ENCODE peak calls at places on chromosomes 16 and 17, in four cellular contexts. One of them, this sample, is unnamed.

GRCh38 chr16:64251742-64252141 is 870.1 kb downstream of the CDH11 start:
- DNase-seq in K562: no peak
- DNase-seq in GM12878: no peak
- DNase-seq in HL-60: no peak
- DNase-seq in this sample: no peak

GRCh38 chr17:82497483-82498405 is 21.8 kb upstream of the FOXK2 start:
- DNase-seq in GM12878: no peak
- DNase-seq in HL-60: no peak
- DNase-seq in K562: no peak
- DNase-seq in this sample: no peak

GRCh38 chr16:1079341-1079740 is 6.8 kb downstream of the SSTR5 start:
- DNase-seq in GM12878: no peak
- DNase-seq in HL-60: no peak
- DNase-seq in K562: no peak
- DNase-seq in this sample: no peak

GRCh38 chr17:47990962-47991731 is 20.2 kb downstream of the CDK5RAP3 start:
- DNase-seq in K562: no peak
- DNase-seq in GM12878: no peak
- DNase-seq in HL-60: no peak
- DNase-seq in this sample: no peak

GRCh38 chr17:45240905-45241314 is 19.2 kb downstream of the FMNL1 start:
- DNase-seq in GM12878: no peak
- DNase-seq in HL-60: no peak
- DNase-seq in K562: no peak
- DNase-seq in this sample: no peak

GRCh38 chr16:50522324-50522723 is 25.9 kb upstream of the NKD1 start:
- DNase-seq in K562: no peak
- DNase-seq in GM12878: no peak
- DNase-seq in HL-60: no peak
- DNase-seq in this sample: no peak

GRCh38 chr17:67194134-67194533 is 50.9 kb downstream of the HELZ start:
- DNase-seq in GM12878: no peak
- DNase-seq in K562: no peak
- DNase-seq in HL-60: no peak
- DNase-seq in this sample: no peak

GRCh38 chr16:46920402-46921068 is 36.4 kb downstream of the GPT2 start:
- DNase-seq in HL-60: no peak
- DNase-seq in GM12878: no peak
- DNase-seq in K562: no peak
- DNase-seq in this sample: no peak

GRCh38 chr17:40099627-40100418 is 566 bp downstream of the NR1D1 start:
- DNase-seq in K562: no peak
- DNase-seq in HL-60: no peak
- DNase-seq in GM12878: no peak
- DNase-seq in this sample: no peak

GRCh38 chr17:42937712-42938596 is 26.3 kb downstream of the AARSD1 start:
- DNase-seq in K562: peak; percentile 65
- DNase-seq in GM12878: no peak
- DNase-seq in HL-60: no peak
- DNase-seq in this sample: peak; percentile 40

GRCh38 chr17:46782250-46782953 is 36.1 kb downstream of the WNT3 start:
- DNase-seq in HL-60: no peak
- DNase-seq in GM12878: no peak
- DNase-seq in K562: peak; percentile 84
- DNase-seq in this sample: no peak

GRCh38 chr17:17018021-17018441 is 24.2 kb upstream of the MPRIP start:
- DNase-seq in K562: no peak
- DNase-seq in HL-60: no peak
- DNase-seq in GM12878: no peak
- DNase-seq in this sample: no peak

GRCh38 chr17:47802341-47803022 is 19.1 kb downstream of the OSBPL7 start:
- DNase-seq in HL-60: no peak
- DNase-seq in K562: peak; percentile 68
- DNase-seq in GM12878: no peak
- DNase-seq in this sample: peak; percentile 68

GRCh38 chr16:19595043-19595767 is 39.7 kb downstream of the VPS35L start:
- DNase-seq in GM12878: no peak
- DNase-seq in K562: no peak
- DNase-seq in HL-60: no peak
- DNase-seq in this sample: no peak

GRCh38 chr17:80678621-80679020 is 134.0 kb downstream of the RPTOR start:
- DNase-seq in HL-60: no peak
- DNase-seq in K562: no peak
- DNase-seq in GM12878: no peak
- DNase-seq in this sample: no peak

GRCh38 chr16:58056580-58056979 is 31.0 kb downstream of the MMP15 start:
- DNase-seq in GM12878: no peak
- DNase-seq in K562: no peak
- DNase-seq in HL-60: no peak
- DNase-seq in this sample: no peak

GRCh38 chr16:51984395-51984794 is 562.5 kb downstream of the TOX3 start:
- DNase-seq in GM12878: no peak
- DNase-seq in HL-60: no peak
- DNase-seq in K562: no peak
- DNase-seq in this sample: no peak

GRCh38 chr16:57042157-57043111 is 49.9 kb upstream of the CPNE2 start:
- DNase-seq in HL-60: peak; percentile 88
- DNase-seq in GM12878: peak; percentile 88
- DNase-seq in K562: no peak
- DNase-seq in this sample: peak; percentile 56

GRCh38 chr17:57956311-57957119 is 1.3 kb upstream of the CUEDC1 start:
- DNase-seq in K562: no peak
- DNase-seq in HL-60: no peak
- DNase-seq in GM12878: peak; percentile 62
- DNase-seq in this sample: peak; percentile 53

GRCh38 chr16:6642271-6642670 is 690.4 kb upstream of the RBFOX1 start:
- DNase-seq in GM12878: no peak
- DNase-seq in HL-60: no peak
- DNase-seq in K562: no peak
- DNase-seq in this sample: no peak

GRCh38 chr16:17224859-17225258 is 245.9 kb downstream of the XYLT1 start:
- DNase-seq in GM12878: no peak
- DNase-seq in K562: no peak
- DNase-seq in HL-60: peak; percentile 82
- DNase-seq in this sample: no peak

GRCh38 chr16:86293897-86294296 is 216.4 kb upstream of the FOXF1 start:
- DNase-seq in HL-60: no peak
- DNase-seq in GM12878: no peak
- DNase-seq in K562: no peak
- DNase-seq in this sample: no peak

GRCh38 chr17:50495918-50496317 is 12.3 kb upstream of the MYCBPAP start:
- DNase-seq in HL-60: no peak
- DNase-seq in K562: no peak
- DNase-seq in GM12878: no peak
- DNase-seq in this sample: no peak
- TF ChIP-seq SPI1 in HL-60: no peak
- TF ChIP-seq SPI1 in K562: no peak
- TF ChIP-seq SPI1 in GM12878: no peak
- TF ChIP-seq SPI1 in this sample: no peak

DNA sequence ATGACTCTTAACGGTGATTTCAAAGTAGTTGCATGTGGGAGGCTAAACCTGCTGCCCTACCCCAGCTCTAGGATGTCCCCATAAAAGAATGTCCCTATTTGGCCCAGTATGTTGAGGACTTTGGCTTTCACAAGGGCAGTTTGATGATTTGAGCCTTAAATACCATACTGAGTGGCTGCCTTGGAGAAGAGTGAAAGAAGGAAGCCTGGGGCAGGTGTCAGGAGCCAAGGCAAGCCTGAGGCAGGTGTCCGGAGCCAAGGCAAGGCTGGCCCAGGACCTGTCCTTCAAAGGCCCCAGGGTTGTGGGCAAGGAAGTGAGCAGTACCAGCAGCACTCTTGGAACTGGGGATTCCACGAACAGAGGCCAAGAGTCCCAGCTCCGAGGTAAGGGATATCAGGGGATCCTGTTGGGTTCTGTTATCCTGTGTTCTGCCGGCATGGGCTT is 18.6 kb downstream of the ST6GALNAC2 start:
- DNase-seq in K562: peak; percentile 24
- DNase-seq in GM12878: no peak
- DNase-seq in HL-60: no peak
- DNase-seq in this sample: no peak
- TF ChIP-seq POLR2AphosphoS5 in K562: no peak
- TF ChIP-seq POLR2AphosphoS5 in GM12878: no peak
- TF ChIP-seq POLR2AphosphoS5 in HL-60: peak; percentile 9
- TF ChIP-seq POLR2AphosphoS5 in this sample: no peak

GRCh38 chr17:64393000-64393402 is 2.3 kb upstream of the PECAM1 start:
- DNase-seq in K562: peak; percentile 65
- DNase-seq in GM12878: no peak
- DNase-seq in HL-60: no peak
- DNase-seq in this sample: no peak
- TF ChIP-seq SPI1 in K562: no peak
- TF ChIP-seq SPI1 in GM12878: no peak
- TF ChIP-seq SPI1 in HL-60: no peak
- TF ChIP-seq SPI1 in this sample: no peak

DNA sequence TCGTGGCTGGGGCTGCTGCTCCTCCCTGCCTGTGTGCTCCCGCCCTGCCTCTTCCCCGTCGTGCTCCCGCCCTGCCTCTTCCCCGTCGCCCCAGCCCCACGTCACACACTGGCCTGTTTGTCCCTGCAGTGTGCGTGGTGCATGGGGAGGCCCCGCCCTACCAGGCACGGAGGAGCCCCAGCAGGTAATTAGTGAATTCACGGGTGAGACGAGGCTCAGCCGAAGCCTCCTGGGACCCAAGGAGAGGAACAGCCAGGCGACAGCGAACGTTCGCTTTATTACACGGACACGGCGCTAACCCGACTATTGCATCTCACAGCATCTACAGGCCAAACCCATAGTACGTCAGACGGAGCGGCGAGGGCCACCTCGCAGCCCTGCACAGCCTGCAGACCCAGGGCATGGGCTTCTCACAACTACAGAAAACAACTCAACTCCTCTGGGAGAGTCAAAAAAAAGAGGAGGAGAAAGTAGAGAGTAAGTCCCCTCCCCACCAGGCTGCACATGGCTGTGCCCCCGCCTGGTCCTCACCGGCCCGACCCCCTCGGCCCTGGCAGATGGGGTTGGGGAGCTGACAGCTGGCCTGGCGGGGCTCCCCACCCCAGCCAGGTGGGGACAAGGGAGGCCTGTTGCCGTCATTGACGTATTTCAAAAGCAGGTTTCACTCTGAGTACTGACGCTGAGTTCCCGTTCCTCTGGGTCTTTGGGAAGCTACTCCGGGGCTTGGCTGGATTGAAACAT is 4.3 kb upstream of the PABPN1L start:
- DNase-seq in K562: peak; percentile 58
- DNase-seq in HL-60: no peak
- DNase-seq in GM12878: no peak
- DNase-seq in this sample: peak; percentile 74
- TF ChIP-seq POLR2AphosphoS5 in K562: no peak
- TF ChIP-seq POLR2AphosphoS5 in HL-60: no peak
- TF ChIP-seq POLR2AphosphoS5 in GM12878: no peak
- TF ChIP-seq POLR2AphosphoS5 in this sample: no peak

GRCh38 chr16:54813778-54814177 is 116.9 kb upstream of the IRX5 start:
- DNase-seq in GM12878: no peak
- DNase-seq in HL-60: no peak
- DNase-seq in K562: no peak
- DNase-seq in this sample: no peak

GRCh38 chr16:54808890-54809289 is 121.8 kb upstream of the IRX5 start:
- DNase-seq in GM12878: no peak
- DNase-seq in HL-60: no peak
- DNase-seq in K562: no peak
- DNase-seq in this sample: no peak

GRCh38 chr16:54815177-54815576 is 115.5 kb upstream of the IRX5 start:
- DNase-seq in K562: no peak
- DNase-seq in GM12878: no peak
- DNase-seq in HL-60: no peak
- DNase-seq in this sample: no peak

GRCh38 chr16:54816471-54816870 is 114.2 kb upstream of the IRX5 start:
- DNase-seq in HL-60: no peak
- DNase-seq in K562: no peak
- DNase-seq in GM12878: no peak
- DNase-seq in this sample: no peak

GRCh38 chr16:54812229-54812628 is 118.4 kb upstream of the IRX5 start:
- DNase-seq in K562: no peak
- DNase-seq in GM12878: no peak
- DNase-seq in HL-60: no peak
- DNase-seq in this sample: no peak
- TF ChIP-seq SPI1 in K562: no peak
- TF ChIP-seq SPI1 in GM12878: no peak
- TF ChIP-seq SPI1 in HL-60: no peak
- TF ChIP-seq SPI1 in this sample: no peak

GRCh38 chr16:84976644-84977400 is 34.5 kb downstream of the ZDHHC7 start:
- DNase-seq in K562: no peak
- DNase-seq in GM12878: no peak
- DNase-seq in HL-60: no peak
- DNase-seq in this sample: no peak
- TF ChIP-seq POLR2AphosphoS5 in K562: no peak
- TF ChIP-seq POLR2AphosphoS5 in GM12878: no peak
- TF ChIP-seq POLR2AphosphoS5 in HL-60: no peak
- TF ChIP-seq POLR2AphosphoS5 in this sample: no peak

DNA sequence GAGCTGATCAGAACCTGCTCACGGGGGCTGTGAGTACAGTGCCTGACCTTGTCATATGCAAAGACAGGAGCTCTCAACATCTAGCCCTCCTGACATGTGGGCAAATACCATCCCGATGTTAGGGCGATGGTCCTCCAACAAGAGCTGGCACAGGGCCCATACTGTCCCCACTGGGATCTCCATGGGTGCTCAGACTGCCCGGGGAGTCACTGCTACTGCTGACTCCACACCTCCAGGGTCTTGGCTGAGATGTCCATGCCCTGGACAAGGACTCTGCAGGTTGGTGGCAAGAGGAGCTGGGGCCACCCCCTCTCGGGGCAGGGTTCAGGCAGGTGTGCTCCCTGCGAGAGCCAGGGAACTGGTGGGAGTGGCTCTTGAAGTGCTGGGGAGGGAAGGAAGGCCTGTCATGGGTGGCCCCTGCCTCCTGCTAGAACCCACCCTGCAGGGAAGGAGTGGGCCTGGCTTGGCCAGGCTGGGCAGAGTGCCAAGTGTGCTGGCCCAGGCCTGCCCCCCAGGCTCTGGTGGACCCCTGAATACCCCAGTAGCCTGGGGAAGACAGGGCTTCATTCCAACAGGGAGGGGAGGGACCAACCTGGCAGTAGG is 6.4 kb downstream of the CASKIN2 start:
- DNase-seq in GM12878: no peak
- DNase-seq in K562: no peak
- DNase-seq in HL-60: no peak
- DNase-seq in this sample: no peak
- TF ChIP-seq SPI1 in GM12878: no peak
- TF ChIP-seq SPI1 in K562: no peak
- TF ChIP-seq SPI1 in HL-60: no peak
- TF ChIP-seq SPI1 in this sample: no peak

This sample was measured in GM12891.